ENCODE peak calls at places on chromosomes 12 and 14, in seven cellular contexts. E is GM12878, H is tibial nerve, X is transverse colon, L is stomach, C is uterus, G is breast epithelium. U is an unnamed sample.

GRCh38 chr12:41092115-41092514 is 96.0 kb upstream of the PDZRN4 start:
- DNase-seq in E (no peak), H (no peak), X (no peak), L (no peak), C (no peak), G (no peak), U (no peak)

GRCh38 chr14:33127531-33127930 is 188.9 kb downstream of the NPAS3 start:
- DNase-seq in E (no peak), H (no peak), X (no peak), L (no peak), C (no peak), G (no peak), U (no peak)

GRCh38 chr12:38144049-38144448 is 172.5 kb upstream of the ALG10B start:
- DNase-seq in E (no peak), H (no peak), X (no peak), L (no peak), C (no peak), G (no peak), U (no peak)

GRCh38 chr12:753401-754237 is 1.2 kb downstream of the WNK1 start:
- DNase-seq in E (no peak), H (peak), X (peak), L (peak), C (peak), G (peak), U (peak)

GRCh38 chr12:9052610-9053009 is 63.1 kb downstream of the A2M start:
- DNase-seq in E (no peak), H (no peak), X (no peak), L (no peak), C (no peak), G (no peak), U (no peak)

GRCh38 chr12:26701604-26702215 is 131.3 kb downstream of the ITPR2 start:
- DNase-seq in E (no peak), H (no peak), X (no peak), L (no peak), C (no peak), G (no peak), U (no peak)

GRCh38 chr12:100868487-100868886 is 73.9 kb downstream of the ANO4 start:
- DNase-seq in E (no peak), H (no peak), X (no peak), L (no peak), C (no peak), G (no peak), U (no peak)

GRCh38 chr12:113471619-113472171 is at the start of gene LHX5:
- DNase-seq in E (no peak), H (no peak), X (no peak), L (no peak), C (no peak), G (no peak), U (no peak)

GRCh38 chr12:19196959-19197630 is 67.6 kb downstream of the PLEKHA5 start:
- DNase-seq in E (no peak), H (no peak), X (no peak), L (no peak), C (no peak), G (no peak), U (no peak)

GRCh38 chr12:89859513-89860220 is 151.0 kb upstream of the ATP2B1 start:
- DNase-seq in E (no peak), H (no peak), X (no peak), L (no peak), C (no peak), G (no peak), U (no peak)

GRCh38 chr14:50714452-50715073 is 46.5 kb upstream of the SAV1 start:
- DNase-seq in E (no peak), H (no peak), X (no peak), L (no peak), C (no peak), G (no peak), U (no peak)

GRCh38 chr12:115920395-115921183 is 356.9 kb downstream of the MED13L start:
- DNase-seq in E (no peak), H (no peak), X (no peak), L (no peak), C (no peak), G (no peak), U (no peak)

GRCh38 chr12:122422769-122423257 is 344 bp upstream of the CLIP1 start:
- DNase-seq in E (no peak), H (no peak), X (peak), L (no peak), C (peak), G (no peak), U (no peak)

GRCh38 chr12:97148941-97149559 is 242.0 kb downstream of the NEDD1 start:
- DNase-seq in E (no peak), H (peak), X (peak), L (peak), C (no peak), G (peak), U (no peak)

GRCh38 chr14:80393766-80394165 is 182.5 kb upstream of the DIO2 start:
- DNase-seq in E (no peak), H (no peak), X (no peak), L (no peak), C (no peak), G (no peak), U (no peak)
- TF ChIP-seq POLR2A in E (no peak), H (no peak), X (no peak), L (no peak), C (no peak), G (no peak), U (no peak)

GRCh38 chr12:4272976-4273650 is 449 bp upstream of the CCND2 start:
- DNase-seq in E (no peak), H (no peak), X (no peak), L (no peak), C (no peak), G (no peak), U (no peak)
- H3K4me3 ChIP-seq in E (peak), H (peak), X (peak), L (peak), C (peak), G (peak), U (peak)

DNA sequence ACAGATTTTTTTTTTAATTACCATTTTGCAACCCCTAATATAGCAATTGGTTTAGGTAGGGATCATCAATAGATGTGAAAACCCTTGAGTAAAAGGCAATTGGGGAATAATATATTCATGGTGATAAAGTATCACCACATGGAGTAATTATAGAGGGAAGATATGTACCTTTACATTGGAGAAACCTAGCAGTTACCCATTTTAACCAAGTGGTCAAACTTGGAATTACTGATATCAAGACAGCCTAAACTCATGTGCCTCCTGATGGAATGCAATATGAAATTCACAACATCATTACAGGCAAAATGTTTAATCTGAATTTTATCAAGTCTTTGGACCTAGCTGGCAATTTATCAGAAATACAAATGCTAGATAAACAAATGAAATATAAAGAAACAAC is 6.7 kb upstream of the SLC10A1 start:
- DNase-seq in E (no peak), H (no peak), X (no peak), L (no peak), C (no peak), G (no peak), U (no peak)
- TF ChIP-seq CTCF in E (no peak), H (no peak), X (no peak), L (no peak), C (no peak), G (no peak), U (no peak)

GRCh38 chr12:56189336-56189917 is at the start of gene SMARCC2:
- DNase-seq in E (peak), H (peak), X (peak), L (peak), C (peak), G (peak), U (peak)
- TF ChIP-seq POLR2A in E (peak), H (no peak), X (peak), L (no peak), C (peak), G (no peak), U (no peak)

GRCh38 chr14:95489163-95489887 is 27.1 kb downstream of the SYNE3 start:
- DNase-seq in E (no peak), H (no peak), X (no peak), L (no peak), C (no peak), G (peak), U (no peak)
- H3K4me3 ChIP-seq in E (no peak), H (no peak), X (no peak), L (no peak), C (no peak), G (no peak), U (no peak)

DNA sequence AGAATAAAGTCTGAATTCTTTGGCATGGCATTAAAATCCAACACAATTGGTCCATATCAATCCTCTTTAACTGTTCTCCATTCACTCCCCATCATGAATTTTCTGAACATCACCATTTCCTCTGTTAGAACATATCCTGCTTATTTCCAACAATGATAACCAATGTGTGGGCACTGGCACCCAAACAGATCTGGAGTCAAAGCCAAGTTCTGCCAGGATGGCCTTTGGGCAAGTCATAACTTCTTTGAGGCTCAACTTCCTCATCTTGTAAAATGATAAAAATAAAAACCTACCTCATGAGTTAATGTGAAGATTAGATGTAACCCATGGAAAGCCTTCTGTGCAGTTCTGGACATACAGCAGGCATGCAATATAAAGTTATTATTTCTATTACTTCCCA is 12.5 kb downstream of the PAWR start:
- DNase-seq in E (no peak), H (no peak), X (peak), L (no peak), C (no peak), G (no peak), U (no peak)
- TF ChIP-seq CTCF in E (no peak), H (no peak), X (no peak), L (no peak), C (no peak), G (no peak), U (no peak)

GRCh38 chr12:30026621-30027234 is 243.0 kb upstream of the TMTC1 start:
- DNase-seq in E (no peak), H (no peak), X (no peak), L (no peak), C (no peak), G (no peak), U (no peak)
- TF ChIP-seq POLR2A in E (no peak), H (no peak), X (no peak), L (no peak), C (no peak), G (no peak), U (no peak)

GRCh38 chr14:43535231-43535838 is 971.7 kb downstream of the FSCB start:
- DNase-seq in E (no peak), H (no peak), X (no peak), L (no peak), C (no peak), G (no peak), U (no peak)
- H3K4me3 ChIP-seq in E (no peak), H (no peak), X (no peak), L (no peak), C (no peak), G (no peak), U (no peak)

GRCh38 chr12:59194794-59195193 is 274.5 kb upstream of the LRIG3 start:
- DNase-seq in E (no peak), H (no peak), X (no peak), L (no peak), C (no peak), G (no peak), U (no peak)
- TF ChIP-seq CTCF in E (no peak), H (no peak), X (no peak), L (no peak), C (no peak), G (no peak), U (no peak)